ENCODE peak calls at places on chromosomes 6 and 20, in nine cellular contexts. Y, V, C, W, Q, P, R, D and F are unnamed samples.

GRCh38 chr6:80454661-80455365 is 348.3 kb downstream of the BCKDHB start:
- DNase-seq in Y (no peak), V (peak; percentile 57), C (no peak), W (no peak), Q (peak; percentile 38), P (no peak), R (no peak), D (peak; percentile 76), F (no peak)

GRCh38 chr6:149196091-149196490 is 121.4 kb upstream of the TAB2 start:
- DNase-seq in Y (no peak), V (no peak), C (no peak), W (no peak), Q (no peak), P (no peak), R (no peak), D (no peak), F (no peak)

GRCh38 chr6:139367810-139368321 is 6.6 kb downstream of the CITED2 start:
- DNase-seq in Y (no peak), V (peak; percentile 62), C (no peak), W (no peak), Q (no peak), P (no peak), R (no peak), D (no peak), F (no peak)

GRCh38 chr6:151629791-151630190 is 136.0 kb downstream of the CCDC170 start:
- DNase-seq in Y (no peak), V (no peak), C (no peak), W (no peak), Q (no peak), P (no peak), R (no peak), D (peak; percentile 24), F (no peak)

GRCh38 chr6:7542878-7543394 is 1.5 kb downstream of the DSP start:
- DNase-seq in Y (peak; percentile 30), V (peak; percentile 41), C (no peak), W (peak; percentile 68), Q (peak; percentile 41), P (peak; percentile 56), R (no peak), D (peak; percentile 88), F (peak; percentile 84)

GRCh38 chr6:110875548-110876169 is 1.1 kb downstream of the AMD1 start:
- DNase-seq in Y (peak; percentile 41), V (peak; percentile 37), C (peak; percentile 70), W (peak; percentile 48), Q (no peak), P (no peak), R (peak; percentile 25), D (peak; percentile 47), F (peak; percentile 45)

GRCh38 chr6:117783280-117783679 is 108.0 kb downstream of the NUS1 start:
- DNase-seq in Y (no peak), V (no peak), C (no peak), W (no peak), Q (no peak), P (no peak), R (no peak), D (no peak), F (no peak)

GRCh38 chr6:31559958-31560696 is 12.0 kb upstream of the LTA start:
- DNase-seq in Y (peak; percentile 75), V (peak; percentile 64), C (peak; percentile 59), W (peak; percentile 85), Q (peak; percentile 52), P (no peak), R (peak; percentile 74), D (peak; percentile 66), F (peak; percentile 89)

GRCh38 chr20:46875059-46875458 is 19.6 kb upstream of the EYA2 start:
- DNase-seq in Y (no peak), V (no peak), C (no peak), W (no peak), Q (no peak), P (no peak), R (no peak), D (no peak), F (no peak)

GRCh38 chr6:168158280-168158979 is 79.4 kb upstream of the FRMD1 start:
- DNase-seq in Y (no peak), V (peak; percentile 13), C (no peak), W (no peak), Q (no peak), P (no peak), R (no peak), D (no peak), F (no peak)

GRCh38 chr6:9518433-9518832 is 896.4 kb downstream of the TFAP2A start:
- DNase-seq in Y (no peak), V (no peak), C (no peak), W (no peak), Q (no peak), P (no peak), R (no peak), D (no peak), F (no peak)

GRCh38 chr20:1782181-1782580 is 113.0 kb upstream of the SIRPA start:
- DNase-seq in Y (no peak), V (no peak), C (no peak), W (no peak), Q (no peak), P (no peak), R (no peak), D (no peak), F (no peak)

GRCh38 chr6:165854061-165854862 is 191.2 kb upstream of the PDE10A start:
- DNase-seq in Y (no peak), V (no peak), C (no peak), W (no peak), Q (no peak), P (no peak), R (no peak), D (no peak), F (no peak)

GRCh38 chr6:165854863-165855593 is 192.0 kb upstream of the PDE10A start:
- DNase-seq in Y (no peak), V (no peak), C (no peak), W (no peak), Q (no peak), P (no peak), R (no peak), D (no peak), F (no peak)

GRCh38 chr6:165855856-165856255 is 192.8 kb upstream of the PDE10A start:
- DNase-seq in Y (no peak), V (no peak), C (no peak), W (no peak), Q (no peak), P (no peak), R (no peak), D (no peak), F (no peak)

GRCh38 chr6:165861226-165861625 is 198.2 kb upstream of the PDE10A start:
- DNase-seq in Y (no peak), V (no peak), C (no peak), W (no peak), Q (no peak), P (no peak), R (no peak), D (no peak), F (no peak)

GRCh38 chr6:165858571-165858970 is 195.5 kb upstream of the PDE10A start:
- DNase-seq in Y (no peak), V (no peak), C (no peak), W (no peak), Q (peak; percentile 44), P (no peak), R (no peak), D (no peak), F (no peak)
- TF ChIP-seq CTCF in Y (peak; percentile 7), V (no peak), C (no peak), W (no peak), Q (peak; percentile 26), P (no peak), R (no peak), D (no peak), F (no peak)

GRCh38 chr20:38435555-38435939 is 419 bp upstream of the SNHG17 start:
- DNase-seq in Y (no peak), V (peak; percentile 87), C (no peak), W (no peak), Q (peak; percentile 75), P (no peak), R (no peak), D (peak; percentile 42), F (no peak)
- H3K4me3 ChIP-seq in Y (no peak overlapping the region), V (no peak overlapping the region), C (no peak overlapping the region), W (peak overlapping the region; percentile 85), Q (no peak overlapping the region), P (peak overlapping the region; percentile 99), R (no peak overlapping the region), D (no peak overlapping the region), F (peak overlapping the region; percentile 74)

DNA sequence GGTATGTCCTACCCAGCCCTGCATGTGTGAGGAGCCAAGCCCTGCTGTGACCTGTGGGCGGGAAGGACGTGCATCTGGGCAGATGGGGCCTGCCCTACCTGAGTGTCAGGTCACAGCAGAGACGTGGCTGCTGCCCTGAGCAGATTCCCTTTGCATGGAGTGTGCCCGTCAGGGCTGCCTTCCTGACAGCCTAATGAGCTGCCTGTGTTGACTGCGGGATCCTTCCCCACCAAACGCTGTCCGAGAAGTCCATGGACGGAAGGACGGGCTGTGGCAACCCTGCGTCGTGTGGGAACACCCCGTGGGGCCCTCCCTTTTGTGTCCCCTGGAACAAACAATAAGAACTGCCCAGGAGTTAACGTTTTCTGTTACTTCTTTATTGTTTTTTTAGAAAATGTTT is 343.2 kb downstream of the CDH4 start:
- DNase-seq in Y (no peak), V (no peak), C (no peak), W (no peak), Q (no peak), P (no peak), R (no peak), D (no peak), F (no peak)
- H3K27ac ChIP-seq in Y (no peak overlapping the region), V (no peak overlapping the region), C (no peak overlapping the region), W (no peak overlapping the region), Q (no peak overlapping the region), P (no peak overlapping the region), R (no peak overlapping the region), D (no peak overlapping the region), F (no peak overlapping the region)

GRCh38 chr6:43899830-43900229 is 129.8 kb downstream of the VEGFA start:
- DNase-seq in Y (no peak), V (no peak), C (no peak), W (no peak), Q (no peak), P (no peak), R (no peak), D (no peak), F (no peak)
- TF ChIP-seq CTCF in Y (no peak), V (no peak), C (no peak), W (no peak), Q (no peak), P (no peak), R (no peak), D (no peak), F (no peak)